ENCODE peak calls at places on chromosome 22, in six cellular contexts. I, Z, W, Q, T and G are unnamed samples.
A peak's percentile ranks its signal among the peaks of the same experiment; 100 is the strongest.

GRCh38 chr22:24510694-24511625 is 15.8 kb downstream of the UPB1 start:
- DNase-seq in W (no peak), T (no peak), I (no peak), Q (no peak), Z (peak; percentile 55), G (peak; percentile 37)

GRCh38 chr22:37095113-37095512 is 14.4 kb downstream of the TMPRSS6 start:
- DNase-seq in W (no peak), Q (no peak), I (no peak), T (no peak), Z (no peak), G (no peak)

GRCh38 chr22:24359452-24360120 is 67.8 kb upstream of the ADORA2A start:
- DNase-seq in I (no peak), W (no peak), T (peak; percentile 5), Z (no peak), Q (no peak), G (peak; percentile 5)

GRCh38 chr22:46894851-46895640 is 132.6 kb downstream of the TBC1D22A start:
- DNase-seq in W (no peak), Z (no peak), T (no peak), Q (no peak), I (no peak), G (no peak)

GRCh38 chr22:22720201-22720723 is 75.8 kb downstream of the GGTLC2 start:
- DNase-seq in Z (peak; percentile 51), T (peak; percentile 80), I (no peak), Q (no peak), W (no peak), G (peak; percentile 61)

GRCh38 chr22:18110194-18110943 is at the start of gene TUBA8:
- DNase-seq in W (peak; percentile 75), I (peak; percentile 65), Z (no peak), Q (peak; percentile 40), T (peak; percentile 43), G (peak; percentile 58)

GRCh38 chr22:25410849-25411248 is 153.6 kb upstream of the GRK3 start:
- DNase-seq in T (no peak), I (no peak), Q (no peak), W (no peak), Z (no peak), G (peak; percentile 44)

GRCh38 chr22:25448435-25449051 is 115.9 kb upstream of the GRK3 start:
- DNase-seq in T (no peak), W (no peak), I (no peak), Z (peak; percentile 20), Q (peak; percentile 30), G (peak; percentile 5)

GRCh38 chr22:37043828-37044538 is 7.6 kb upstream of the KCTD17 start:
- DNase-seq in T (peak; percentile 38), W (peak; percentile 52), Z (peak; percentile 90), Q (peak; percentile 74), I (peak; percentile 93), G (peak; percentile 94)

GRCh38 chr22:21047730-21048129 is 2.0 kb downstream of the LRRC74B start:
- DNase-seq in I (no peak), Q (no peak), W (no peak), T (no peak), Z (no peak), G (no peak)

GRCh38 chr22:40504285-40505249 is 132.0 kb downstream of the MRTFA start:
- DNase-seq in I (no peak), T (no peak), W (no peak), Q (no peak), Z (no peak), G (no peak)

GRCh38 chr22:40502919-40503318 is 132.5 kb downstream of the SGSM3 start:
- DNase-seq in W (no peak), I (no peak), Q (no peak), Z (no peak), T (no peak), G (no peak)

GRCh38 chr22:40498454-40499186 is 128.2 kb downstream of the SGSM3 start:
- DNase-seq in W (no peak), Z (no peak), T (no peak), I (no peak), Q (no peak), G (no peak)

GRCh38 chr22:40499187-40499753 is 128.9 kb downstream of the SGSM3 start:
- DNase-seq in I (peak; percentile 55), Q (no peak), W (peak; percentile 18), T (peak; percentile 47), Z (no peak), G (peak; percentile 43)
- H3K27ac ChIP-seq in I (no peak overlapping the region), Q (peak overlapping the region; percentile 41), W (peak overlapping the region; percentile 23), T (no peak overlapping the region), Z (no peak overlapping the region), G (peak overlapping the region; percentile 20)

GRCh38 chr22:30313527-30314385 is 13.0 kb downstream of the TBC1D10A start:
- DNase-seq in T (no peak), W (no peak), I (no peak), Q (no peak), Z (no peak), G (peak; percentile 28)
- H3K36me3 ChIP-seq in T (no peaks in the 10 kb centered on the region), W (no peaks in the 10 kb centered on the region), I (no peaks in the 10 kb centered on the region), Q (no peaks in the 10 kb centered on the region), Z (no peaks in the 10 kb centered on the region), G (peaks cover 2% of the 10 kb centered on the region)

GRCh38 chr22:30423296-30423958 is 2.1 kb upstream of the MTFP1 start:
- DNase-seq in Z (no peak), T (no peak), I (no peak), W (no peak), Q (peak; percentile 50), G (peak; percentile 88)
- H3K4me1 ChIP-seq in Z (peaks cover 22% of the 10 kb centered on the region), T (peaks cover 50% of the 10 kb centered on the region), I (peaks cover 53% of the 10 kb centered on the region), W (peaks cover 24% of the 10 kb centered on the region), Q (peaks cover 19% of the 10 kb centered on the region), G (peaks cover 5% of the 10 kb centered on the region)

DNA sequence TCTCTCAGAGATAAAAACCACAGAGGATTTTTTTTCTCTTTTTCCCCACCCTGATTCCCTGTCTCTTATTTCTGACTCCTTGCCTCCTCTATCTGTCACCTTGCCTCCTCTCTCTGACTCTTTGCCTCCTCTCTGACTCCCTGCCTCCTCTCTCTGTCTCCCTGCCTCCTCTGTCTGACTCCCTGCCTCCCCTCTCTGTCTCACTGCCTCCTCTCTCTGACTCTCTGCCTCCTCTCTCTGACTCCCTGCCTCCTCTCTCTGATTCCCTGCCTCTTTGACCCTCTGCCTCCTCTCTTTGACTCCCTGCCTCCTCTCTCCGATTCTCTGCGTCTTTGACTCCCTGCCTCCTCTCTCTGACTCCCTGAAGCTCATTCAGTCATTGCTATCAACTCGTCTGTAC is 3.1 kb downstream of the RASD2 start:
- DNase-seq in W (no peak), I (no peak), Z (no peak), Q (no peak), T (no peak), G (no peak)
- H3K27ac ChIP-seq in W (no peak overlapping the region), I (no peak overlapping the region), Z (no peak overlapping the region), Q (no peak overlapping the region), T (no peak overlapping the region), G (no peak overlapping the region)

GRCh38 chr22:50317674-50318073 is 9.1 kb downstream of the DENND6B start:
- DNase-seq in W (no peak), Z (no peak), I (no peak), Q (no peak), T (no peak), G (no peak)
- H3K36me3 ChIP-seq in W (no peaks in the 10 kb centered on the region), Z (no peaks in the 10 kb centered on the region), I (no peaks in the 10 kb centered on the region), Q (no peaks in the 10 kb centered on the region), T (no peaks in the 10 kb centered on the region), G (no peaks in the 10 kb centered on the region)

GRCh38 chr22:45683248-45683647 is 11.6 kb downstream of the ATXN10 start:
- DNase-seq in Z (no peak), I (no peak), T (no peak), Q (no peak), W (no peak), G (no peak)
- H3K4me1 ChIP-seq in Z (no peaks in the 10 kb centered on the region), I (peaks cover 44% of the 10 kb centered on the region), T (peaks cover 24% of the 10 kb centered on the region), Q (peaks cover 34% of the 10 kb centered on the region), W (peaks cover 56% of the 10 kb centered on the region), G (no peaks in the 10 kb centered on the region)

GRCh38 chr22:34829485-34829884 is 236.5 kb upstream of the ISX start:
- DNase-seq in Q (no peak), T (no peak), W (no peak), I (no peak), Z (no peak), G (no peak)

DNA sequence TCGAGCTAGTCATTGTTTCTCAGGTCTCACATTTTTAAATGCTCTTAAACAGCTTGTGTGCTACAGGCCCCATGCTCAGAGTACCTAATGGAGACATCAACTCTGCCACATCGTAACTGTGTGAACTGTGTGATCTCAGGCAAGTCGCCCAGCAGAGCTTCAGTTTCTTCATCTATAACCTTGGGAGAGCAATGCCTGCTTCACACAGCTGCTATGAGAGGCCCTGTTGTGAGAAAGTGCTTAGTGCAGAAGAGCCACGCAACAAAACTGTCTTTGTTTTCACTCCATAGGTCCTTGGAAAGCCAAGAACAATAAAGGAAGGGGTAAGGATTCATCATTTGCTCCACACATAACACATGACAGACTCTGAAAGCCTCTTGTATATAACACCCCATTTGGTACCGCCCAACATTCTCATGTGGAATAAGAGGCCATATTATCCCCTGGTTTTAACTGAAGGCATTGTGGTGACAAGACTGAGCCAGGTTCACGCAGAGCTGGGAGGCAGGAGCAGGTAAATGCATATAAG is 231.9 kb upstream of the ISX start:
- DNase-seq in W (no peak), T (no peak), Q (no peak), I (no peak), Z (no peak), G (no peak)
- H3K27ac ChIP-seq in W (no peak overlapping the region), T (no peak overlapping the region), Q (no peak overlapping the region), I (no peak overlapping the region), Z (no peak overlapping the region), G (no peak overlapping the region)

GRCh38 chr22:39873963-39874362 is 19.6 kb downstream of the ENTHD1 start:
- DNase-seq in I (no peak), T (no peak), W (no peak), Q (no peak), Z (no peak), G (no peak)

GRCh38 chr22:39883057-39883456 is 10.5 kb downstream of the ENTHD1 start:
- DNase-seq in Q (no peak), W (no peak), T (no peak), I (no peak), Z (no peak), G (no peak)

GRCh38 chr22:39880722-39881121 is 12.8 kb downstream of the ENTHD1 start:
- DNase-seq in T (no peak), W (no peak), Q (no peak), Z (no peak), I (no peak), G (no peak)

GRCh38 chr22:39872548-39872947 is 21.0 kb downstream of the ENTHD1 start:
- DNase-seq in Q (no peak), Z (no peak), T (no peak), W (no peak), I (no peak), G (no peak)

DNA sequence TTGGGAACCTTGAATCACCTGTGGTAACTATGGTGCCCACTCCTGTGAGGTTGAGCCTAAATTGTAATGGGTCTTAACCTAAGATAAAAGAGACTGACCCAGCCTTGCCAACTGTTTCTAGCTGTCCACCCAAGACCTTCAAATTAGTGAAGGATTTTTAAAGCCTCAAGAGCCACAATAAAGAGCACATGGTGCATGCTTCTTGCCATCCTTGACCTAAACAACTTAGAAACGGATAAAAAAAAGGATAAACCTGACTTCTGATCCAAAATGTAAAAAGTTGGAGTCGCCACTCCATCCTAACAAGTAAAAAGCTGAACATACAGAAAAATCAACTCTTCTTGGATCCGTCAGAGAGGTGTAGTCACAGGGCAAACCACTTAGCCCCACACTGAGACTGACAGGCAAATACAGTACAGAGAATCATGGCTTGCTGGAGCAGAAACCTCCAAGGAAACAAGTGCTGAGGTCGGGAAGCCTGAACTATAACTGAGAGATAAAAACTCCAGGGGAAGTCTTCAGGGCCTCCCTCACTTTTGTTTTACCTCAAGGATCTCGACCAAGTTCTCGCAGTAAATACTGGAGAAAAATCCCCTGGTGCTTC is 16.4 kb downstream of the ENTHD1 start:
- DNase-seq in Z (no peak), Q (no peak), W (no peak), I (no peak), T (no peak), G (no peak)
- H3K36me3 ChIP-seq in Z (no peaks in the 10 kb centered on the region), Q (no peaks in the 10 kb centered on the region), W (no peaks in the 10 kb centered on the region), I (no peaks in the 10 kb centered on the region), T (no peaks in the 10 kb centered on the region), G (no peaks in the 10 kb centered on the region)